ENCODE peak calls at places on chromosomes 7 and 10, in four cellular contexts. F is skeletal muscle cell, O is tibial artery, J is amygdala. C is an unnamed sample.

GRCh38 chr10:110056822-110057221 is 49.0 kb downstream of the ADD3 start:
- DNase-seq in J (no peak), O (no peak), F (no peak), C (no peak)

GRCh38 chr7:130201796-130202195 is 3.4 kb downstream of the TMEM209 start:
- DNase-seq in F (no peak), O (no peak), J (no peak), C (no peak)

GRCh38 chr10:19620867-19621266 is 195.4 kb upstream of the PLXDC2 start:
- DNase-seq in O (no peak), F (no peak), J (no peak), C (no peak)

GRCh38 chr7:105073143-105073542 is 59.1 kb downstream of the KMT2E start:
- DNase-seq in J (no peak), O (no peak), F (no peak), C (no peak)

GRCh38 chr7:71637578-71637977 is 505.6 kb downstream of the GALNT17 start:
- DNase-seq in O (no peak), J (no peak), F (peak), C (no peak)

GRCh38 chr10:5461201-5461585 is 38.2 kb downstream of the CALML5 start:
- DNase-seq in F (no peak), O (no peak), J (no peak), C (no peak)

GRCh38 chr10:4704034-4704545 is 121.9 kb upstream of the AKR1E2 start:
- DNase-seq in F (peak), J (no peak), O (no peak), C (no peak)

GRCh38 chr10:15863733-15864132 is 3.4 kb upstream of the MINDY3 start:
- DNase-seq in O (no peak), J (no peak), F (no peak), C (no peak)

GRCh38 chr7:155190608-155191536 is 106.8 kb upstream of the INSIG1 start:
- DNase-seq in O (no peak), J (peak), F (no peak), C (no peak)

GRCh38 chr10:14740684-14741247 is 33.9 kb downstream of the FAM107B start:
- DNase-seq in F (no peak), O (no peak), J (no peak), C (no peak)

GRCh38 chr10:80072584-80072983 is 5.9 kb upstream of the TMEM254 start:
- DNase-seq in J (no peak), F (no peak), O (no peak), C (no peak)

GRCh38 chr10:52950578-52950977 is 178.0 kb upstream of the MBL2 start:
- DNase-seq in J (no peak), O (no peak), F (no peak), C (no peak)

GRCh38 chr7:2621948-2622640 is 9.7 kb upstream of the TTYH3 start:
- DNase-seq in J (no peak), F (no peak), O (no peak), C (no peak)

C was measured in CD14-positive monocyte.